ENCODE peak calls at places on chromosome 1, in ten cellular contexts. X, W, I, U, S, M, O, L, H and P are unnamed samples.

GRCh38 chr1:85581138-85581801 is 709 bp downstream of the CCN1 start:
- DNase-seq in X (peak), W (peak), I (peak), U (peak), S (no peak), M (peak), O (peak), L (peak), H (no peak), P (peak)

GRCh38 chr1:211736351-211736915 is 61.0 kb upstream of the NEK2 start:
- DNase-seq in X (no peak), W (peak), I (peak), U (no peak), S (no peak), M (no peak), O (no peak), L (no peak), H (no peak), P (no peak)

GRCh38 chr1:30274176-30274936 is 449.0 kb downstream of the MATN1 start:
- DNase-seq in X (no peak), W (no peak), I (no peak), U (no peak), S (no peak), M (no peak), O (no peak), L (no peak), H (no peak), P (no peak)

GRCh38 chr1:168599636-168600035 is 23.2 kb downstream of the XCL1 start:
- DNase-seq in X (no peak), W (no peak), I (no peak), U (no peak), S (no peak), M (no peak), O (no peak), L (no peak), H (no peak), P (no peak)

GRCh38 chr1:225853441-225853840 is 28.7 kb downstream of the TMEM63A start:
- DNase-seq in X (no peak), W (no peak), I (no peak), U (no peak), S (no peak), M (no peak), O (no peak), L (no peak), H (no peak), P (no peak)

GRCh38 chr1:168535536-168535935 is 8.3 kb downstream of the XCL2 start:
- DNase-seq in X (no peak), W (no peak), I (no peak), U (no peak), S (no peak), M (no peak), O (no peak), L (peak), H (peak), P (no peak)

GRCh38 chr1:44835738-44836675 is 7.0 kb downstream of the PTCH2 start:
- DNase-seq in X (peak), W (peak), I (peak), U (peak), S (peak), M (peak), O (peak), L (peak), H (peak), P (peak)

GRCh38 chr1:59323879-59324278 is 27.0 kb downstream of the FGGY start:
- DNase-seq in X (no peak), W (no peak), I (no peak), U (peak), S (no peak), M (no peak), O (no peak), L (no peak), H (no peak), P (no peak)

GRCh38 chr1:108057536-108057935 is 92.6 kb upstream of the VAV3 start:
- DNase-seq in X (no peak), W (no peak), I (no peak), U (no peak), S (no peak), M (peak), O (no peak), L (peak), H (no peak), P (no peak)

GRCh38 chr1:226989081-226989747 is 49.1 kb downstream of the COQ8A start:
- DNase-seq in X (no peak), W (no peak), I (no peak), U (no peak), S (no peak), M (no peak), O (no peak), L (no peak), H (no peak), P (no peak)

GRCh38 chr1:41510531-41511238 is 26.2 kb upstream of the EDN2 start:
- DNase-seq in X (no peak), W (no peak), I (no peak), U (no peak), S (no peak), M (no peak), O (no peak), L (no peak), H (no peak), P (no peak)

GRCh38 chr1:108346137-108346536 is 102.3 kb upstream of the NBPF4 start:
- DNase-seq in X (no peak), W (no peak), I (no peak), U (no peak), S (no peak), M (no peak), O (no peak), L (no peak), H (no peak), P (no peak)

GRCh38 chr1:200154069-200154767 is 126.7 kb downstream of the NR5A2 start:
- DNase-seq in X (peak), W (no peak), I (no peak), U (peak), S (no peak), M (no peak), O (no peak), L (peak), H (peak), P (peak)

GRCh38 chr1:246008256-246008901 is 498.7 kb downstream of the SMYD3 start:
- DNase-seq in X (no peak), W (peak), I (no peak), U (no peak), S (no peak), M (no peak), O (no peak), L (no peak), H (no peak), P (no peak)

GRCh38 chr1:221858758-221859157 is 116.9 kb upstream of the DUSP10 start:
- DNase-seq in X (no peak), W (no peak), I (no peak), U (peak), S (no peak), M (no peak), O (no peak), L (peak), H (no peak), P (no peak)

GRCh38 chr1:225617956-225618355 is 35.0 kb downstream of the ENAH start:
- DNase-seq in X (no peak), W (no peak), I (peak), U (no peak), S (no peak), M (no peak), O (no peak), L (no peak), H (no peak), P (no peak)

GRCh38 chr1:50450861-50451653 is 27.8 kb upstream of the DMRTA2 start:
- DNase-seq in X (no peak), W (no peak), I (no peak), U (no peak), S (no peak), M (no peak), O (no peak), L (no peak), H (no peak), P (no peak)

GRCh38 chr1:54406339-54407181 is at the start of gene SSBP3:
- DNase-seq in X (peak), W (peak), I (peak), U (peak), S (peak), M (peak), O (peak), L (peak), H (peak), P (peak)

GRCh38 chr1:67685067-67685557 is at the start of gene GADD45A:
- DNase-seq in X (peak), W (peak), I (peak), U (peak), S (peak), M (peak), O (peak), L (peak), H (peak), P (peak)

GRCh38 chr1:2973661-2974593 is 47.3 kb upstream of the ACTRT2 start:
- DNase-seq in X (no peak), W (no peak), I (no peak), U (no peak), S (no peak), M (no peak), O (no peak), L (no peak), H (no peak), P (peak)

GRCh38 chr1:84355556-84355955 is 42.7 kb upstream of the DNASE2B start:
- DNase-seq in X (no peak), W (no peak), I (no peak), U (no peak), S (no peak), M (no peak), O (no peak), L (no peak), H (no peak), P (no peak)